ENCODE peak calls at places on chromosomes 4 and X, in ten cellular contexts. X, Q, P, G, U, J, S, C, L and K are unnamed samples.

GRCh38 chrX:118679290-118679689 is 48.1 kb upstream of the IL13RA1 start:
- DNase-seq in G (no peak), C (no peak), L (no peak), U (no peak), X (no peak), Q (no peak), J (no peak), S (no peak), P (no peak), K (no peak)

GRCh38 chr4:158760866-158761265 is 8.0 kb upstream of the FNIP2 start:
- DNase-seq in G (no peak), C (no peak), U (no peak), X (no peak), L (no peak), P (no peak), Q (no peak), J (no peak), S (no peak), K (no peak)

GRCh38 chr4:153465583-153465921 is 608 bp upstream of the TMEM131L start:
- DNase-seq in J (peak), C (no peak), P (peak), S (peak), X (peak), L (peak), G (no peak), U (peak), Q (peak), K (peak)

GRCh38 chr4:27828843-27829242 is 968.2 kb downstream of the STIM2 start:
- DNase-seq in C (no peak), U (no peak), J (no peak), L (no peak), G (no peak), X (no peak), S (no peak), Q (no peak), P (no peak), K (no peak)

GRCh38 chr4:165326831-165327210 is 648 bp upstream of the MSMO1 start:
- DNase-seq in X (no peak), G (no peak), S (no peak), U (peak), P (no peak), Q (no peak), C (peak), L (peak), J (peak), K (peak)

GRCh38 chrX:68877606-68878005 is 48.8 kb downstream of the EFNB1 start:
- DNase-seq in C (no peak), X (no peak), U (no peak), S (no peak), Q (no peak), G (no peak), L (no peak), P (no peak), J (no peak), K (no peak)

GRCh38 chrX:2710496-2710895 is 19.4 kb downstream of the CD99 start:
- DNase-seq in S (no peak), P (no peak), Q (peak), J (no peak), U (no peak), C (no peak), G (no peak), X (no peak), L (no peak), K (no peak)

GRCh38 chr4:162523171-162523570 is 359.4 kb upstream of the FSTL5 start:
- DNase-seq in C (no peak), J (no peak), U (no peak), S (no peak), Q (no peak), L (no peak), X (no peak), G (no peak), P (no peak), K (no peak)

GRCh38 chrX:104621781-104622180 is 55.8 kb downstream of the IL1RAPL2 start:
- DNase-seq in S (no peak), P (no peak), G (no peak), L (no peak), U (no peak), C (no peak), Q (no peak), X (no peak), J (no peak), K (no peak)

GRCh38 chr4:16573744-16574143 is 324.7 kb downstream of the LDB2 start:
- DNase-seq in G (no peak), L (no peak), C (peak), Q (no peak), X (no peak), J (peak), U (no peak), S (peak), P (no peak), K (no peak)

GRCh38 chrX:102712216-102712966 is at the start of gene GPRASP2:
- DNase-seq in L (peak), Q (peak), U (no peak), J (peak), G (no peak), P (no peak), X (no peak), C (peak), S (peak), K (no peak)

GRCh38 chr4:114318309-114318708 is 280.3 kb upstream of the UGT8 start:
- DNase-seq in Q (no peak), G (no peak), X (no peak), P (no peak), J (peak), U (no peak), C (no peak), L (no peak), S (no peak), K (no peak)

GRCh38 chr4:140071806-140072205 is 82.2 kb downstream of the MAML3 start:
- DNase-seq in G (no peak), L (no peak), X (no peak), U (peak), J (peak), S (no peak), Q (peak), P (peak), C (no peak), K (peak)

GRCh38 chrX:38717871-38718270 is 83.4 kb upstream of the MID1IP1 start:
- DNase-seq in G (no peak), Q (no peak), S (no peak), L (peak), C (no peak), U (peak), J (peak), P (peak), X (peak), K (peak)

GRCh38 chr4:180993179-180993841 is 1249.9 kb upstream of the TENM3 start:
- DNase-seq in P (no peak), G (no peak), S (no peak), L (no peak), C (no peak), J (no peak), Q (no peak), X (no peak), U (no peak), K (no peak)

GRCh38 chr4:189048119-189048518 is 892.6 kb upstream of the FRG1 start:
- DNase-seq in Q (no peak), C (no peak), G (no peak), L (no peak), S (no peak), U (no peak), J (no peak), X (no peak), P (no peak), K (no peak)

GRCh38 chr4:47824844-47825243 is 13.0 kb downstream of the CORIN start:
- DNase-seq in J (no peak), U (no peak), C (no peak), L (no peak), X (no peak), S (no peak), P (no peak), G (no peak), Q (no peak), K (no peak)

GRCh38 chr4:80532674-80533333 is 197.3 kb downstream of the CFAP299 start:
- DNase-seq in G (no peak), L (no peak), Q (no peak), J (no peak), C (no peak), S (no peak), U (no peak), X (no peak), P (no peak), K (no peak)

GRCh38 chr4:89681219-89681618 is 155.7 kb downstream of the SNCA start:
- DNase-seq in X (no peak), S (no peak), U (no peak), G (no peak), P (no peak), C (no peak), Q (peak), L (no peak), J (no peak), K (no peak)

GRCh38 chr4:48079972-48080391 is 54.1 kb downstream of the TXK start:
- DNase-seq in J (no peak), X (peak), L (no peak), S (no peak), C (no peak), Q (no peak), P (peak), U (no peak), G (no peak), K (no peak)